ENCODE peak calls at places on chromosome 4, in nine cellular contexts. Z is uterus, Q is esophagus squamous epithelium, R is tibial nerve, W is prostate gland, V is upper lobe of left lung, N is spleen, Y is transverse colon, G is sigmoid colon. L is an unnamed sample. For H3K36me3, the result is how much of the 10 kb centered on the place peaks cover.

GRCh38 chr4:113958766-113959540 is 20.5 kb downstream of the ARSJ start:
- DNase-seq in W (peak), Y (no peak), Q (no peak), V (no peak), G (no peak), Z (no peak), N (no peak), R (no peak), L (no peak)

GRCh38 chr4:173585876-173586572 is 56.0 kb upstream of the HAND2 start:
- DNase-seq in G (no peak), R (no peak), Q (no peak), Y (no peak), N (no peak), Z (no peak), W (no peak), V (no peak), L (no peak)

GRCh38 chr4:6917445-6918241 is 8.0 kb downstream of the TBC1D14 start:
- DNase-seq in Q (peak), N (peak), W (peak), V (peak), Z (peak), G (peak), Y (peak), R (peak), L (peak)

GRCh38 chr4:37767546-37767945 is 58.9 kb upstream of the PGM2 start:
- DNase-seq in W (no peak), Q (no peak), Y (peak), G (peak), N (peak), R (peak), V (peak), Z (peak), L (peak)

GRCh38 chr4:56681158-56681848 is at the start of gene HOPX:
- DNase-seq in V (peak), Z (no peak), N (no peak), Y (peak), W (peak), G (no peak), R (no peak), Q (no peak), L (no peak)

GRCh38 chr4:154807042-154807630 is 26.1 kb downstream of the RBM46 start:
- DNase-seq in W (no peak), Y (no peak), N (no peak), Z (no peak), G (no peak), R (no peak), V (no peak), Q (no peak), L (no peak)

GRCh38 chr4:41541697-41542096 is 3.7 kb downstream of the LIMCH1 start:
- DNase-seq in N (no peak), Q (no peak), W (peak), Y (no peak), Z (no peak), G (no peak), R (no peak), V (no peak), L (no peak)

GRCh38 chr4:170723171-170723570 is 633.4 kb upstream of the AADAT start:
- DNase-seq in Y (no peak), W (no peak), R (no peak), Q (no peak), Z (no peak), V (no peak), G (no peak), N (no peak), L (no peak)

GRCh38 chr4:73451404-73451803 is 15.4 kb downstream of the AFP start:
- DNase-seq in Z (no peak), Y (no peak), N (no peak), G (no peak), Q (no peak), R (no peak), W (no peak), V (no peak), L (no peak)

GRCh38 chr4:4858527-4858926 is 938 bp upstream of the MSX1 start:
- DNase-seq in N (no peak), W (no peak), Z (no peak), R (no peak), Q (no peak), G (no peak), V (no peak), Y (no peak), L (no peak)

GRCh38 chr4:4857809-4858508 is 1.5 kb upstream of the MSX1 start:
- DNase-seq in Z (no peak), Y (no peak), G (peak), W (no peak), N (no peak), Q (no peak), R (no peak), V (no peak), L (no peak)

GRCh38 chr4:4859799-4860380 is 425 bp downstream of the MSX1 start:
- DNase-seq in W (no peak), Q (no peak), R (no peak), Y (no peak), V (no peak), G (no peak), Z (no peak), N (no peak), L (no peak)

GRCh38 chr4:4860381-4860802 is 927 bp downstream of the MSX1 start:
- DNase-seq in N (no peak), R (no peak), Y (no peak), G (no peak), W (no peak), Z (no peak), Q (no peak), V (no peak), L (peak)

DNA sequence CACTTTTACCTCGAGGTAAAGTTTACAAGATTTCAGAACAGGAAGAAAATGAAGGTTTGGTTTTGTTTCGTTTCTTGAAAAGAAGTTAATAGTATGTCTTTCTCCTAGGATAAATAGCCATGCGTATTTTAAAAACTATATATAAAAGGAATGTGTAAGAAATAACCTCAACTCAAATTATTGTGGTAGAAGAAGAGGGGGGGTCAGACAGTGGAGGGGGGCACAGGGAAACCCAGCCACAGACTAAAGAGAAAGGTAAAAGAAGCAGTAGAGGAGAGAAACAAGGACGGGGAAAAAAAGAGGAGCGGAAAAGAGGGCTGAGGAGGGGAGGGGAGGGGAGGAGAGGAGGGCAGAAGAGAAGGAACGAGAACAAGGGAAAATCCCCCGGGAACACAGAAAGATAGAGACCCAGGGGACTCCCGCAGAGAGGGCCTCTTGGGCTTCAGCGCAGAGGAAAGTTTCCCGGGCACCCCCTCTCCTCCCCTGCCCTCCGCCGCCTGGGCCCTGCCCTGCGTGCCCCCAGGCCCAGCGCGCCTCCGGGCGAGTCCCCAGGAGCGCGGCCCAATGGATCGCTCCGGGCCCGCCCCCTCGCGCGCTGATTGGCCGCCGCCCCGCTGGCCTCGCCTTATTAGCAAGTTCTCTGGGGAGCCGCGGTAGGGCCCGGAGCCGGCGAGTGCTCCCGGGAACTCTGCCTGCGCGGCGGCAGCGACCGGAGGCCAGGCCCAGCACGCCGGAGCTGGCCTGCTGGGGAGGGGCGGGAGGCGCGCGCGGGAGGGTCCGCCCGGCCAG is at the start of gene MSX1:
- DNase-seq in N (peak), W (peak), G (peak), Z (peak), Y (peak), V (peak), Q (no peak), R (peak), L (peak)
- TF ChIP-seq POLR2A in N (no peak), W (peak), G (no peak), Z (peak), Y (no peak), V (peak), Q (peak), R (no peak), L (peak)

DNA sequence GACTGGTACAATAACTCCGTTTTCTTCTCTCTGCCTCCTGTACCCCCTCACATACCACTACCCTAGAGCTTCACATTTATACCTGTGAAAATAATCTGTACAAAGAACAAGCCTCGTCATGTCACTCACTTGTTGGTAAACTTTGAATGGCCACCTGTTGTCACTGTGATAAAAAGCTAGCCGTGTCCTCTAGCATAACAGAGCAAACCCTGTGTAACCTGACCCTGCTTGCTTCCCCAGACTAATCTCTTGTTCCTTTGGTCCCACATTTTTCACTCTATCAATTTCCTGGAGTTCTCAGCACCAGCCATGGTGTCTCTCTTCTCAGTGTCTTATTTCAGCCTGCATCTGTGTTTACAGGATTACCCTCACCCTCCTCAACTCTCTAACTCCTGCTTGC is 1475.9 kb upstream of the TENM3 start:
- DNase-seq in V (no peak), W (no peak), Y (no peak), Z (no peak), R (no peak), G (no peak), N (no peak), Q (no peak), L (no peak)
- H3K27ac ChIP-seq in V (no peak), W (no peak), Y (no peak), Z (no peak), R (no peak), G (no peak), N (no peak), Q (no peak), L (no peak)

DNA sequence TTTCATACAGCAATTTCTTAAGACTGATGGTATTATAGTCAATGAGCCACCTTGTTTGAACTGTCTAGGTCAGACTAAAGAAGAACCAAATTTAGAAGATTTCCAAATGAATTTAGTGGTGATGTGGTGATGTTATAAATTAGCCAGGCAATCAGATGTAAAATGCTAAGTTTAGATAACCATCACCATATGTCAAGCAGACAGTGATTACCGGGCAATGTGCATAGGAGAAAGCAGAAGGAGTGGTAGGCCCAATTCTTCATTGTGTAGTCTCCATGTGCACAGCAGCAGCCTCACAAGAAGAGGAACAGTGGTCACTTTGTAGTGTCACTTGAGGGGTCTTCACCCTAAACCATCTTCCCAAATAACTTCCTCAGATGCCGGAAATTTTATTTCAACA is 198.8 kb downstream of the ANTXR2 start:
- DNase-seq in Z (no peak), R (no peak), Q (no peak), N (no peak), G (no peak), Y (no peak), W (no peak), V (no peak), L (no peak)
- H3K36me3 ChIP-seq in Z (under half), R (under half), Q (under half), N (under half), G (under half), Y (under half), W (under half), V (under half), L (under half)

GRCh38 chr4:164807611-164808010 is 53.7 kb downstream of the SMIM31 start:
- DNase-seq in R (no peak), Z (no peak), V (peak), N (no peak), W (no peak), Y (no peak), G (no peak), Q (no peak), L (no peak)
- TF ChIP-seq POLR2A in R (no peak), Z (no peak), V (no peak), N (no peak), W (no peak), Y (no peak), G (no peak), Q (no peak), L (no peak)

GRCh38 chr4:212438-213174 is 88.3 kb downstream of the ZNF718 start:
- DNase-seq in Z (peak), V (peak), R (no peak), W (peak), Y (peak), Q (no peak), G (peak), N (peak), L (peak)
- H3K27ac ChIP-seq in Z (peak), V (peak), R (no peak), W (peak), Y (peak), Q (peak), G (peak), N (peak), L (peak)

DNA sequence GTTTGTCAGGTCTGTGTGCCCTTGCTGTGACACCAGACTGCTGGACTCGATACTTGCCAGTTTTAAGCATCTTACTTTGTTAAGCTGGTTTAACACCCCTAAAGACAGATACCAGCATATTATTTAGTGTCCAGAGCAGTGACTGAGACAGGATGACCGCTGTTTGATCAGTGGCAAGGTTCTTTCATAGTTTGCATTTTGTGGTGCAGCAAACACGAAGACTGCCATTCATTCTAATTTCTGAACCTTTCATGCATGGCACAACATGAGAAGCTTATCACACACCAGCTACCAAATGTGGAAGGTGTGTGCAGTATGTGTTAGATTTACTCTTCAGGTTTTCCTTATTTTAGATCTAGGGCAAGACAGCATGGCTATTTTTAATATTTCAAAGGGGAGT is 28.2 kb downstream of the JADE1 start:
- DNase-seq in Q (no peak), R (no peak), Y (no peak), Z (no peak), V (no peak), W (no peak), N (no peak), G (no peak), L (no peak)
- H3K36me3 ChIP-seq in Q (under half), R (under half), Y (under half), Z (under half), V (under half), W (under half), N (half or more), G (under half), L (under half)

GRCh38 chr4:121720109-121720508 is 23.3 kb upstream of the ANXA5 start:
- DNase-seq in R (no peak), V (no peak), Y (no peak), W (no peak), Q (no peak), G (no peak), Z (no peak), N (no peak), L (no peak)
- TF ChIP-seq POLR2A in R (no peak), V (no peak), Y (no peak), W (no peak), Q (no peak), G (no peak), Z (no peak), N (no peak), L (no peak)